ENCODE peak calls at places on chromosomes 13 and 19, in five cellular contexts. V is activated naive CD4-positive, alpha-beta T cell treated with anti-CD3 and anti-CD28 coated beads for 36 hours; Z is uterus; Y is immature natural killer cell; A is T-helper 2 cell. H is an unnamed sample.

GRCh38 chr13:33816912-33817311 is 1.0 kb upstream of the RFC3 start:
- DNase-seq in A (no peak), Y (no peak), Z (no peak), V (no peak), H (no peak)

GRCh38 chr13:57878291-57878690 is 246.7 kb downstream of the PCDH17 start:
- DNase-seq in A (no peak), Y (no peak), Z (no peak), V (no peak), H (no peak)

GRCh38 chr13:43237616-43238015 is 214.2 kb downstream of the DNAJC15 start:
- DNase-seq in A (no peak), V (no peak), Y (no peak), Z (no peak), H (no peak)

GRCh38 chr19:12837225-12837624 is 1.1 kb upstream of the MAST1 start:
- DNase-seq in Y (no peak), V (peak; percentile 22), Z (no peak), A (no peak), H (no peak)

GRCh38 chr13:84616864-84617263 is 734.6 kb upstream of the SLITRK1 start:
- DNase-seq in Z (no peak), Y (no peak), V (no peak), A (no peak), H (no peak)

GRCh38 chr19:7497292-7497691 is 8.5 kb upstream of the PEX11G start:
- DNase-seq in Z (no peak), Y (no peak), V (no peak), A (no peak), H (no peak)

GRCh38 chr13:50124536-50125305 is 109.5 kb downstream of the KCNRG start:
- DNase-seq in Z (peak; percentile 95), A (peak; percentile 97), Y (peak; percentile 94), V (peak; percentile 95), H (peak; percentile 97)

GRCh38 chr19:30669329-30670010 is 297.3 kb downstream of the ZNF536 start:
- DNase-seq in Z (peak; percentile 81), V (peak; percentile 61), Y (peak; percentile 13), A (no peak), H (peak; percentile 30)

GRCh38 chr13:37194428-37194861 is 89.0 kb upstream of the CSNK1A1L start:
- DNase-seq in V (no peak), Y (no peak), A (no peak), Z (no peak), H (no peak)

GRCh38 chr13:109655206-109655600 is 131.2 kb downstream of the IRS2 start:
- DNase-seq in Z (no peak), Y (no peak), A (no peak), V (no peak), H (no peak)

GRCh38 chr13:28744091-28744536 is 25.3 kb upstream of the SLC46A3 start:
- DNase-seq in A (no peak), V (no peak), Z (no peak), Y (no peak), H (no peak)

GRCh38 chr19:23699521-23699860 is 12.5 kb upstream of the ZNF675 start:
- DNase-seq in A (no peak), Y (no peak), V (no peak), Z (no peak), H (no peak)

GRCh38 chr13:94825507-94825906 is 113.2 kb upstream of the SOX21 start:
- DNase-seq in V (no peak), Z (peak; percentile 58), Y (no peak), A (no peak), H (no peak)

GRCh38 chr19:5077209-5077515 is 108.2 kb downstream of the KDM4B start:
- DNase-seq in Z (no peak), A (no peak), V (no peak), Y (no peak), H (no peak)

GRCh38 chr13:32381539-32381938 is 46.4 kb downstream of the N4BP2L1 start:
- DNase-seq in Y (peak; percentile 19), Z (no peak), A (no peak), V (peak; percentile 10), H (no peak)

GRCh38 chr13:35592457-35592856 is 116.0 kb upstream of the MAB21L1 start:
- DNase-seq in V (no peak), Z (no peak), A (no peak), Y (no peak), H (no peak)

GRCh38 chr13:19959141-19959830 is 759 bp downstream of the ZMYM2 start:
- DNase-seq in V (peak; percentile 73), Z (peak; percentile 57), Y (peak; percentile 70), A (peak; percentile 36), H (peak; percentile 61)

GRCh38 chr19:48393559-48394330 is at the start of gene GRIN2D:
- DNase-seq in Y (no peak), A (no peak), Z (no peak), V (peak; percentile 25), H (peak; percentile 29)

GRCh38 chr13:39815345-39816111 is 160.1 kb downstream of the COG6 start:
- DNase-seq in A (no peak), V (no peak), Z (no peak), Y (no peak), H (no peak)

GRCh38 chr19:49196527-49197240 is 39.1 kb downstream of the TRPM4 start:
- DNase-seq in Z (peak; percentile 53), V (no peak), A (no peak), Y (no peak), H (no peak)

GRCh38 chr13:114259374-114259773 is 22.0 kb upstream of the UPF3A start:
- DNase-seq in Y (no peak), Z (no peak), A (no peak), V (no peak), H (no peak)

GRCh38 chr19:45140533-45140932 is 20.2 kb downstream of the NKPD1 start:
- DNase-seq in V (no peak), Y (no peak), Z (no peak), A (no peak), H (no peak)

GRCh38 chr13:32528358-32528757 is 10.2 kb downstream of the N4BP2L2 start:
- DNase-seq in V (no peak), A (no peak), Z (no peak), Y (no peak), H (no peak)

GRCh38 chr19:4374451-4375163 is 25.7 kb downstream of the SH3GL1 start:
- DNase-seq in V (no peak), A (no peak), Y (no peak), Z (peak; percentile 84), H (no peak)

GRCh38 chr13:76019421-76020044 is 383.4 kb downstream of the LMO7 start:
- DNase-seq in Y (no peak), Z (no peak), V (peak; percentile 10), A (no peak), H (no peak)

H was measured in T-helper 9 cell.